ENCODE peak calls at places on chromosomes 13 and 19, in six cellular contexts. One of them, this sample, is unnamed.

GRCh38 chr19:4577020-4577782 is 17.7 kb upstream of the SEMA6B start:
- DNase-seq in progenitor cell of endocrine pancreas: no peak
- DNase-seq in glutamatergic neuron: no peak
- DNase-seq in thoracic aorta: no peak
- DNase-seq in activated CD4-positive, alpha-beta T cell treated with anti-CD3 and anti-CD28 coated beads, Interleukin-2, amount 50 U/mL, for 1 hour: no peak
- DNase-seq in T-helper 17 cell: no peak
- DNase-seq in this sample: no peak

GRCh38 chr19:44142014-44142523 is 715 bp downstream of the ZNF234 start:
- DNase-seq in T-helper 17 cell: no peak
- DNase-seq in progenitor cell of endocrine pancreas: no peak
- DNase-seq in activated CD4-positive, alpha-beta T cell treated with anti-CD3 and anti-CD28 coated beads, Interleukin-2, amount 50 U/mL, for 1 hour: no peak
- DNase-seq in thoracic aorta: no peak
- DNase-seq in glutamatergic neuron: no peak
- DNase-seq in this sample: no peak

GRCh38 chr13:72368031-72368430 is 359.4 kb downstream of the MZT1 start:
- DNase-seq in T-helper 17 cell: no peak
- DNase-seq in glutamatergic neuron: no peak
- DNase-seq in thoracic aorta: no peak
- DNase-seq in activated CD4-positive, alpha-beta T cell treated with anti-CD3 and anti-CD28 coated beads, Interleukin-2, amount 50 U/mL, for 1 hour: no peak
- DNase-seq in progenitor cell of endocrine pancreas: no peak
- DNase-seq in this sample: no peak

GRCh38 chr13:73465629-73465974 is 406.8 kb downstream of the KLF5 start:
- DNase-seq in thoracic aorta: no peak
- DNase-seq in T-helper 17 cell: no peak
- DNase-seq in glutamatergic neuron: no peak
- DNase-seq in progenitor cell of endocrine pancreas: no peak
- DNase-seq in activated CD4-positive, alpha-beta T cell treated with anti-CD3 and anti-CD28 coated beads, Interleukin-2, amount 50 U/mL, for 1 hour: no peak
- DNase-seq in this sample: no peak

GRCh38 chr19:13476071-13476470 is 30.2 kb downstream of the CACNA1A start:
- DNase-seq in glutamatergic neuron: no peak
- DNase-seq in thoracic aorta: no peak
- DNase-seq in T-helper 17 cell: no peak
- DNase-seq in progenitor cell of endocrine pancreas: no peak
- DNase-seq in activated CD4-positive, alpha-beta T cell treated with anti-CD3 and anti-CD28 coated beads, Interleukin-2, amount 50 U/mL, for 1 hour: no peak
- DNase-seq in this sample: no peak

GRCh38 chr13:103067751-103068563 is 1.7 kb upstream of the SLC10A2 start:
- DNase-seq in T-helper 17 cell: no peak
- DNase-seq in glutamatergic neuron: no peak
- DNase-seq in thoracic aorta: no peak
- DNase-seq in activated CD4-positive, alpha-beta T cell treated with anti-CD3 and anti-CD28 coated beads, Interleukin-2, amount 50 U/mL, for 1 hour: no peak
- DNase-seq in progenitor cell of endocrine pancreas: no peak
- DNase-seq in this sample: no peak

GRCh38 chr19:48510421-48511268 is 990 bp downstream of the LMTK3 start:
- DNase-seq in activated CD4-positive, alpha-beta T cell treated with anti-CD3 and anti-CD28 coated beads, Interleukin-2, amount 50 U/mL, for 1 hour: peak
- DNase-seq in progenitor cell of endocrine pancreas: peak
- DNase-seq in T-helper 17 cell: peak
- DNase-seq in glutamatergic neuron: peak
- DNase-seq in thoracic aorta: no peak
- DNase-seq in this sample: peak

GRCh38 chr19:7199613-7200533 is 94.3 kb downstream of the INSR start:
- DNase-seq in T-helper 17 cell: no peak
- DNase-seq in progenitor cell of endocrine pancreas: no peak
- DNase-seq in glutamatergic neuron: no peak
- DNase-seq in activated CD4-positive, alpha-beta T cell treated with anti-CD3 and anti-CD28 coated beads, Interleukin-2, amount 50 U/mL, for 1 hour: no peak
- DNase-seq in thoracic aorta: no peak
- DNase-seq in this sample: no peak

GRCh38 chr19:3618144-3618810 is 8.3 kb downstream of the CACTIN start:
- DNase-seq in thoracic aorta: no peak
- DNase-seq in progenitor cell of endocrine pancreas: peak
- DNase-seq in activated CD4-positive, alpha-beta T cell treated with anti-CD3 and anti-CD28 coated beads, Interleukin-2, amount 50 U/mL, for 1 hour: peak
- DNase-seq in glutamatergic neuron: peak
- DNase-seq in T-helper 17 cell: peak
- DNase-seq in this sample: peak

GRCh38 chr13:46629811-46630413 is 76.9 kb downstream of the LRCH1 start:
- DNase-seq in glutamatergic neuron: no peak
- DNase-seq in activated CD4-positive, alpha-beta T cell treated with anti-CD3 and anti-CD28 coated beads, Interleukin-2, amount 50 U/mL, for 1 hour: no peak
- DNase-seq in T-helper 17 cell: no peak
- DNase-seq in thoracic aorta: no peak
- DNase-seq in progenitor cell of endocrine pancreas: no peak
- DNase-seq in this sample: no peak

GRCh38 chr19:6721773-6722172 is 1.3 kb upstream of the C3 start:
- DNase-seq in T-helper 17 cell: no peak
- DNase-seq in activated CD4-positive, alpha-beta T cell treated with anti-CD3 and anti-CD28 coated beads, Interleukin-2, amount 50 U/mL, for 1 hour: no peak
- DNase-seq in glutamatergic neuron: no peak
- DNase-seq in thoracic aorta: no peak
- DNase-seq in progenitor cell of endocrine pancreas: no peak
- DNase-seq in this sample: peak

GRCh38 chr13:42215578-42216421 is 56.2 kb upstream of the AKAP11 start:
- DNase-seq in activated CD4-positive, alpha-beta T cell treated with anti-CD3 and anti-CD28 coated beads, Interleukin-2, amount 50 U/mL, for 1 hour: peak
- DNase-seq in glutamatergic neuron: peak
- DNase-seq in thoracic aorta: no peak
- DNase-seq in T-helper 17 cell: no peak
- DNase-seq in progenitor cell of endocrine pancreas: no peak
- DNase-seq in this sample: no peak

GRCh38 chr13:71613347-71613746 is 253.7 kb downstream of the DACH1 start:
- DNase-seq in activated CD4-positive, alpha-beta T cell treated with anti-CD3 and anti-CD28 coated beads, Interleukin-2, amount 50 U/mL, for 1 hour: no peak
- DNase-seq in thoracic aorta: no peak
- DNase-seq in progenitor cell of endocrine pancreas: no peak
- DNase-seq in glutamatergic neuron: no peak
- DNase-seq in T-helper 17 cell: no peak
- DNase-seq in this sample: no peak

GRCh38 chr13:88085036-88085435 is 413.9 kb downstream of the SLITRK5 start:
- DNase-seq in progenitor cell of endocrine pancreas: no peak
- DNase-seq in T-helper 17 cell: no peak
- DNase-seq in activated CD4-positive, alpha-beta T cell treated with anti-CD3 and anti-CD28 coated beads, Interleukin-2, amount 50 U/mL, for 1 hour: no peak
- DNase-seq in glutamatergic neuron: no peak
- DNase-seq in thoracic aorta: no peak
- DNase-seq in this sample: no peak

GRCh38 chr13:43687038-43687437 is 99.7 kb downstream of the ENOX1 start:
- DNase-seq in T-helper 17 cell: no peak
- DNase-seq in progenitor cell of endocrine pancreas: no peak
- DNase-seq in thoracic aorta: no peak
- DNase-seq in activated CD4-positive, alpha-beta T cell treated with anti-CD3 and anti-CD28 coated beads, Interleukin-2, amount 50 U/mL, for 1 hour: no peak
- DNase-seq in glutamatergic neuron: no peak
- DNase-seq in this sample: no peak

GRCh38 chr13:30991922-30992321 is 59.5 kb downstream of the TEX26 start:
- DNase-seq in progenitor cell of endocrine pancreas: no peak
- DNase-seq in thoracic aorta: no peak
- DNase-seq in T-helper 17 cell: no peak
- DNase-seq in glutamatergic neuron: no peak
- DNase-seq in activated CD4-positive, alpha-beta T cell treated with anti-CD3 and anti-CD28 coated beads, Interleukin-2, amount 50 U/mL, for 1 hour: no peak
- DNase-seq in this sample: no peak

GRCh38 chr13:42039457-42039945 is 8.9 kb upstream of the DGKH start:
- DNase-seq in thoracic aorta: no peak
- DNase-seq in T-helper 17 cell: no peak
- DNase-seq in activated CD4-positive, alpha-beta T cell treated with anti-CD3 and anti-CD28 coated beads, Interleukin-2, amount 50 U/mL, for 1 hour: no peak
- DNase-seq in glutamatergic neuron: no peak
- DNase-seq in progenitor cell of endocrine pancreas: no peak
- DNase-seq in this sample: no peak

GRCh38 chr13:45718063-45718462 is 15.9 kb downstream of the CBY2 start:
- DNase-seq in glutamatergic neuron: no peak
- DNase-seq in activated CD4-positive, alpha-beta T cell treated with anti-CD3 and anti-CD28 coated beads, Interleukin-2, amount 50 U/mL, for 1 hour: no peak
- DNase-seq in T-helper 17 cell: no peak
- DNase-seq in progenitor cell of endocrine pancreas: no peak
- DNase-seq in thoracic aorta: no peak
- DNase-seq in this sample: no peak

GRCh38 chr19:52398091-52398461 is 427 bp downstream of the ZNF528 start:
- DNase-seq in progenitor cell of endocrine pancreas: no peak
- DNase-seq in activated CD4-positive, alpha-beta T cell treated with anti-CD3 and anti-CD28 coated beads, Interleukin-2, amount 50 U/mL, for 1 hour: peak
- DNase-seq in glutamatergic neuron: peak
- DNase-seq in thoracic aorta: no peak
- DNase-seq in T-helper 17 cell: no peak
- DNase-seq in this sample: peak

GRCh38 chr19:31350693-31351211 is 1.5 kb upstream of the TSHZ3 start:
- DNase-seq in progenitor cell of endocrine pancreas: peak
- DNase-seq in thoracic aorta: no peak
- DNase-seq in glutamatergic neuron: peak
- DNase-seq in T-helper 17 cell: no peak
- DNase-seq in activated CD4-positive, alpha-beta T cell treated with anti-CD3 and anti-CD28 coated beads, Interleukin-2, amount 50 U/mL, for 1 hour: peak
- DNase-seq in this sample: peak

GRCh38 chr13:100389617-100390016 is 199.0 kb downstream of the GGACT start:
- DNase-seq in glutamatergic neuron: peak
- DNase-seq in activated CD4-positive, alpha-beta T cell treated with anti-CD3 and anti-CD28 coated beads, Interleukin-2, amount 50 U/mL, for 1 hour: no peak
- DNase-seq in progenitor cell of endocrine pancreas: no peak
- DNase-seq in thoracic aorta: no peak
- DNase-seq in T-helper 17 cell: no peak
- DNase-seq in this sample: no peak

GRCh38 chr19:3234800-3235199 is 10.3 kb downstream of the CELF5 start:
- DNase-seq in progenitor cell of endocrine pancreas: no peak
- DNase-seq in activated CD4-positive, alpha-beta T cell treated with anti-CD3 and anti-CD28 coated beads, Interleukin-2, amount 50 U/mL, for 1 hour: no peak
- DNase-seq in glutamatergic neuron: no peak
- DNase-seq in T-helper 17 cell: no peak
- DNase-seq in thoracic aorta: no peak
- DNase-seq in this sample: no peak

GRCh38 chr13:57932071-57932470 is 300.5 kb downstream of the PCDH17 start:
- DNase-seq in thoracic aorta: no peak
- DNase-seq in glutamatergic neuron: no peak
- DNase-seq in T-helper 17 cell: no peak
- DNase-seq in progenitor cell of endocrine pancreas: no peak
- DNase-seq in activated CD4-positive, alpha-beta T cell treated with anti-CD3 and anti-CD28 coated beads, Interleukin-2, amount 50 U/mL, for 1 hour: no peak
- DNase-seq in this sample: no peak

GRCh38 chr19:46787331-46788100 is 878 bp downstream of the SLC1A5 start:
- DNase-seq in activated CD4-positive, alpha-beta T cell treated with anti-CD3 and anti-CD28 coated beads, Interleukin-2, amount 50 U/mL, for 1 hour: peak
- DNase-seq in progenitor cell of endocrine pancreas: peak
- DNase-seq in glutamatergic neuron: peak
- DNase-seq in thoracic aorta: no peak
- DNase-seq in T-helper 17 cell: peak
- DNase-seq in this sample: peak

GRCh38 chr19:43786665-43787064 is 5.9 kb upstream of the KCNN4 start:
- DNase-seq in glutamatergic neuron: no peak
- DNase-seq in T-helper 17 cell: no peak
- DNase-seq in thoracic aorta: no peak
- DNase-seq in activated CD4-positive, alpha-beta T cell treated with anti-CD3 and anti-CD28 coated beads, Interleukin-2, amount 50 U/mL, for 1 hour: no peak
- DNase-seq in progenitor cell of endocrine pancreas: no peak
- DNase-seq in this sample: no peak

GRCh38 chr13:31049833-31050232 is 111.9 kb downstream of the HSPH1 start:
- DNase-seq in progenitor cell of endocrine pancreas: no peak
- DNase-seq in thoracic aorta: no peak
- DNase-seq in T-helper 17 cell: no peak
- DNase-seq in activated CD4-positive, alpha-beta T cell treated with anti-CD3 and anti-CD28 coated beads, Interleukin-2, amount 50 U/mL, for 1 hour: no peak
- DNase-seq in glutamatergic neuron: peak
- DNase-seq in this sample: no peak

GRCh38 chr19:5255602-5256231 is 84.9 kb downstream of the PTPRS start:
- DNase-seq in T-helper 17 cell: no peak
- DNase-seq in glutamatergic neuron: no peak
- DNase-seq in thoracic aorta: no peak
- DNase-seq in activated CD4-positive, alpha-beta T cell treated with anti-CD3 and anti-CD28 coated beads, Interleukin-2, amount 50 U/mL, for 1 hour: no peak
- DNase-seq in progenitor cell of endocrine pancreas: no peak
- DNase-seq in this sample: no peak

This sample was measured in B cell.